ENCODE peak calls at places on chromosomes 4 and X, in ten cellular contexts. V is ascending aorta; F is ACHN; P is activated T-helper 1 cell treated with anti-CD3 and anti-CD28 coated beads, Interleukin-12 subunit alpha, Interleukin-12 subunit beta, Interleukin-2, Interleukin-4 antibody, amounts not matched to agents 30 ng/mL and 10 ng/mL and 1 ng/mL, durations not matched to agents 14 hours and 24 hours and 36 hours; C is fibroblast of villous mesenchyme; T is fibroblast of mammary gland; E is IMR-90; K is NB4; J is osteoblast; S is naive thymus-derived CD8-positive, alpha-beta T cell. B is an unnamed sample.

GRCh38 chr4:3466691-3467600 is 3.8 kb downstream of the DOK7 start:
- DNase-seq in P (no peak), K (no peak), F (no peak), C (no peak), T (no peak), E (no peak), S (no peak), J (peak), V (no peak), B (no peak)

GRCh38 chr4:48109413-48110263 is 24.4 kb downstream of the TXK start:
- DNase-seq in C (peak), V (no peak), F (peak), E (peak), S (no peak), P (no peak), K (peak), T (peak), J (peak), B (peak)

GRCh38 chr4:26071688-26072087 is 157.7 kb downstream of the SMIM20 start:
- DNase-seq in V (no peak), C (no peak), E (no peak), T (no peak), J (no peak), F (no peak), P (no peak), K (no peak), S (no peak), B (no peak)

GRCh38 chr4:4456351-4456750 is 69.4 kb downstream of the NSG1 start:
- DNase-seq in J (no peak), S (no peak), T (no peak), E (no peak), V (no peak), C (no peak), P (no peak), K (no peak), F (no peak), B (peak)

GRCh38 chrX:12496343-12496742 is 294.9 kb upstream of the PRPS2 start:
- DNase-seq in F (no peak), V (no peak), S (no peak), J (no peak), K (no peak), T (no peak), P (no peak), E (no peak), C (no peak), B (no peak)

GRCh38 chr4:27616166-27616565 is 755.5 kb downstream of the STIM2 start:
- DNase-seq in K (no peak), F (peak), V (no peak), E (no peak), S (no peak), J (no peak), P (no peak), T (peak), C (no peak), B (peak)

GRCh38 chrX:72126539-72127140 is 5.1 kb downstream of the RTL5 start:
- DNase-seq in S (peak), K (peak), C (peak), F (peak), P (peak), J (peak), T (peak), V (peak), E (peak), B (peak)

GRCh38 chrX:44828008-44828605 is 15.7 kb upstream of the DUSP21 start:
- DNase-seq in P (no peak), T (peak), F (peak), E (peak), V (no peak), C (peak), S (no peak), J (peak), K (no peak), B (peak)

GRCh38 chr4:154230723-154231122 is 260.9 kb downstream of the DCHS2 start:
- DNase-seq in F (no peak), E (no peak), V (no peak), T (no peak), P (no peak), C (no peak), K (no peak), J (no peak), S (no peak), B (no peak)

GRCh38 chr4:165921546-165921945 is 48.5 kb downstream of the TLL1 start:
- DNase-seq in S (no peak), P (no peak), K (no peak), E (no peak), T (no peak), F (no peak), V (no peak), C (no peak), J (peak), B (no peak)

GRCh38 chr4:187565416-187565815 is 430.2 kb upstream of the ZFP42 start:
- DNase-seq in C (no peak), E (no peak), P (no peak), T (no peak), F (no peak), V (no peak), J (no peak), S (no peak), K (no peak), B (no peak)

GRCh38 chr4:153418114-153418513 is 48.0 kb upstream of the TMEM131L start:
- DNase-seq in S (no peak), J (no peak), T (peak), P (no peak), C (peak), K (peak), V (no peak), F (no peak), E (peak), B (peak)

GRCh38 chr4:88027611-88028608 is 20.5 kb downstream of the PKD2 start:
- DNase-seq in V (no peak), P (no peak), K (peak), E (peak), C (peak), J (peak), F (no peak), T (peak), S (no peak), B (peak)

GRCh38 chr4:162274354-162274753 is 110.6 kb upstream of the FSTL5 start:
- DNase-seq in P (no peak), K (peak), S (no peak), E (no peak), T (no peak), V (peak), F (no peak), J (no peak), C (no peak), B (no peak)

GRCh38 chr4:5051210-5051691 is at the start of gene STK32B:
- DNase-seq in K (peak), C (peak), T (peak), V (peak), P (no peak), F (peak), J (peak), S (no peak), E (peak), B (peak)

GRCh38 chr4:71732706-71733105 is 51.2 kb downstream of the GC start:
- DNase-seq in S (no peak), T (peak), E (peak), C (peak), F (peak), K (peak), J (no peak), P (no peak), V (no peak), B (peak)

GRCh38 chr4:66911898-66912297 is 633.4 kb downstream of the CENPC start:
- DNase-seq in F (no peak), J (no peak), V (no peak), T (peak), C (no peak), P (no peak), K (no peak), S (no peak), E (no peak), B (peak)

GRCh38 chr4:183905593-183906485 is 732 bp downstream of the STOX2 start:
- DNase-seq in S (no peak), T (peak), K (peak), J (no peak), P (no peak), E (peak), C (peak), V (no peak), F (peak), B (peak)

GRCh38 chr4:154406022-154406835 is 85.4 kb downstream of the DCHS2 start:
- DNase-seq in K (peak), V (no peak), F (no peak), E (no peak), J (no peak), P (no peak), S (no peak), T (no peak), C (no peak), B (no peak)

GRCh38 chr4:74258949-74259348 is 49.3 kb upstream of the EPGN start:
- DNase-seq in T (no peak), E (peak), V (no peak), C (peak), J (no peak), P (no peak), K (no peak), F (no peak), S (no peak), B (peak)

GRCh38 chrX:110204986-110205385 is 112.9 kb downstream of the AMMECR1 start:
- DNase-seq in C (peak), K (peak), J (no peak), T (peak), V (no peak), F (no peak), P (no peak), E (peak), S (no peak), B (peak)

GRCh38 chr4:81650871-81651270 is 179.2 kb upstream of the RASGEF1B start:
- DNase-seq in P (no peak), E (no peak), C (no peak), T (no peak), K (no peak), S (no peak), V (no peak), J (no peak), F (no peak), B (peak)

GRCh38 chrX:102784550-102784949 is 64.0 kb downstream of the GPRASP3 start:
- DNase-seq in V (no peak), P (no peak), K (no peak), T (no peak), E (no peak), F (no peak), C (no peak), J (no peak), S (no peak), B (no peak)

GRCh38 chr4:5750052-5750950 is 39.3 kb downstream of the EVC start:
- DNase-seq in S (no peak), P (no peak), T (peak), F (no peak), C (peak), V (peak), J (peak), E (peak), K (no peak), B (peak)

GRCh38 chrX:41086627-41086932 is 1.3 kb downstream of the USP9X start:
- DNase-seq in K (peak), S (no peak), C (no peak), V (no peak), J (peak), P (no peak), E (no peak), T (no peak), F (no peak), B (no peak)

GRCh38 chr4:139768913-139769312 is 103.3 kb downstream of the MGST2 start:
- DNase-seq in V (no peak), S (no peak), T (peak), C (no peak), K (peak), F (peak), P (no peak), E (no peak), J (no peak), B (no peak)

GRCh38 chr4:16524911-16525574 is 298.8 kb upstream of the TAPT1 start:
- DNase-seq in C (peak), J (peak), S (no peak), E (peak), K (no peak), T (peak), F (no peak), P (no peak), V (no peak), B (peak)

GRCh38 chr4:2767705-2768074 is 11.6 kb upstream of the TNIP2 start:
- DNase-seq in P (no peak), V (peak), F (no peak), E (no peak), J (peak), K (no peak), T (no peak), S (no peak), C (no peak), B (no peak)

GRCh38 chr4:53640576-53641459 is 49.5 kb upstream of the LNX1 start:
- DNase-seq in C (no peak), V (no peak), S (no peak), F (no peak), J (no peak), T (no peak), K (no peak), E (no peak), P (no peak), B (no peak)

GRCh38 chr4:40196724-40197281 is at the start of gene RHOH:
- DNase-seq in V (no peak), P (peak), T (no peak), S (peak), C (no peak), K (peak), F (no peak), E (no peak), J (no peak), B (no peak)

GRCh38 chr4:137677851-137678250 is 145.6 kb upstream of the PCDH18 start:
- DNase-seq in F (no peak), C (peak), V (no peak), J (no peak), E (peak), P (no peak), T (peak), S (no peak), K (no peak), B (peak)

GRCh38 chr4:177190995-177191568 is 118.6 kb upstream of the NEIL3 start:
- DNase-seq in F (peak), K (no peak), C (peak), S (no peak), J (peak), V (no peak), E (peak), P (no peak), T (no peak), B (peak)

GRCh38 chr4:158754385-158755180 is 14.2 kb upstream of the FNIP2 start:
- DNase-seq in F (no peak), S (no peak), K (no peak), C (no peak), V (no peak), E (peak), J (no peak), T (no peak), P (no peak), B (no peak)

GRCh38 chr4:76457885-76458284 is 22.9 kb downstream of the SHROOM3 start:
- DNase-seq in V (no peak), E (no peak), P (no peak), F (peak), C (no peak), T (no peak), J (no peak), S (no peak), K (no peak), B (peak)

GRCh38 chrX:96715412-96715940 is 30.8 kb downstream of the DIAPH2 start:
- DNase-seq in J (no peak), V (no peak), E (peak), K (peak), P (no peak), F (no peak), S (no peak), T (peak), C (peak), B (peak)

GRCh38 chrX:135170468-135170867 is 730 bp downstream of the CT55 start:
- DNase-seq in J (no peak), F (no peak), P (no peak), K (no peak), E (no peak), C (no peak), S (no peak), T (no peak), V (no peak), B (no peak)